ENCODE peak calls at places on chromosomes 3 and 15, in nine cellular contexts. R is pons; H is NCI-H146; Q is EL; M is ecto neural progenitor cell; A is stimulated activated CD4-positive, alpha-beta T cell treated with anti-CD3 and anti-CD28 coated beads, Interleukin-1b, Interleukin-23, amount 100 ng/mL, for 24 hours; E is caudate nucleus; G is activated T-cell treated with anti-CD3 and anti-CD28 coated beads, Interleukin-2, amount 50 U/mL, for 1 hour; I is endothelial cell. J is an unnamed sample.

GRCh38 chr3:193883551-193883950 is 252.4 kb upstream of the HES1 start:
- DNase-seq in R (no peak), H (no peak), Q (peak), M (no peak), A (no peak), E (no peak), G (no peak), I (no peak), J (peak)

GRCh38 chr15:62964251-62964650 is 78.3 kb upstream of the TPM1 start:
- DNase-seq in R (no peak), H (no peak), Q (peak), M (no peak), A (no peak), E (no peak), G (no peak), I (no peak), J (peak)

GRCh38 chr3:51929420-51930003 is 12.2 kb downstream of the RRP9 start:
- DNase-seq in R (no peak), H (no peak), Q (no peak), M (no peak), A (no peak), E (no peak), G (no peak), I (no peak), J (no peak)

GRCh38 chr15:90046846-90047481 is 45.8 kb downstream of the ZNF710 start:
- DNase-seq in R (no peak), H (no peak), Q (no peak), M (no peak), A (no peak), E (no peak), G (no peak), I (no peak), J (no peak)

GRCh38 chr15:64825081-64825430 is 391 bp downstream of the PIF1 start:
- DNase-seq in R (no peak), H (peak), Q (no peak), M (no peak), A (no peak), E (no peak), G (no peak), I (no peak), J (no peak)

GRCh38 chr3:126338796-126339241 is 18.4 kb downstream of the KLF15 start:
- DNase-seq in R (no peak), H (no peak), Q (no peak), M (no peak), A (no peak), E (no peak), G (peak), I (no peak), J (no peak)

GRCh38 chr15:75195122-75195765 is 6.4 kb upstream of the C15orf39 start:
- DNase-seq in R (no peak), H (peak), Q (no peak), M (peak), A (no peak), E (no peak), G (no peak), I (peak), J (no peak)

GRCh38 chr3:29635888-29636287 is 355.0 kb downstream of the RBMS3 start:
- DNase-seq in R (no peak), H (no peak), Q (no peak), M (no peak), A (no peak), E (no peak), G (no peak), I (no peak), J (peak)

GRCh38 chr15:77033729-77034619 is 36.9 kb downstream of the TSPAN3 start:
- DNase-seq in R (no peak), H (no peak), Q (no peak), M (peak), A (no peak), E (no peak), G (no peak), I (peak), J (no peak)

GRCh38 chr15:74185949-74186348 is 12.4 kb downstream of the ISLR start:
- DNase-seq in R (no peak), H (no peak), Q (no peak), M (no peak), A (no peak), E (no peak), G (no peak), I (no peak), J (no peak)

GRCh38 chr3:32374788-32375595 is 16.7 kb upstream of the CMTM7 start:
- DNase-seq in R (peak), H (peak), Q (peak), M (peak), A (peak), E (no peak), G (peak), I (peak), J (peak)

GRCh38 chr3:5009506-5010100 is 30.4 kb downstream of the BHLHE40 start:
- DNase-seq in R (no peak), H (no peak), Q (no peak), M (no peak), A (no peak), E (no peak), G (no peak), I (no peak), J (no peak)

GRCh38 chr3:179116816-179117215 is 31.3 kb upstream of the PIK3CA start:
- DNase-seq in R (no peak), H (no peak), Q (no peak), M (no peak), A (no peak), E (no peak), G (no peak), I (no peak), J (no peak)

GRCh38 chr3:45688194-45688881 is 858 bp upstream of the SACM1L start:
- DNase-seq in R (no peak), H (peak), Q (peak), M (peak), A (no peak), E (peak), G (peak), I (peak), J (peak)

J was measured in IMR-90.